ENCODE peak calls at places on chromosomes 1 and 21, in six cellular contexts. Y is HFFc6, W is progenitor cell of endocrine pancreas, K is dorsolateral prefrontal cortex, I is PC-9, A is sigmoid colon. T is an unnamed sample.

GRCh38 chr1:56814205-56814604 is 5.0 kb downstream of the FYB2 start:
- DNase-seq in Y (no peak), W (no peak), K (no peak), I (no peak), A (no peak), T (no peak)

GRCh38 chr1:111620412-111620971 is 903 bp downstream of the RAP1A start:
- DNase-seq in Y (no peak), W (no peak), K (no peak), I (no peak), A (no peak), T (no peak)

GRCh38 chr1:43766086-43766784 is 58.9 kb downstream of the ST3GAL3 start:
- DNase-seq in Y (no peak), W (no peak), K (no peak), I (no peak), A (no peak), T (no peak)

GRCh38 chr1:110086959-110087358 is 16.5 kb upstream of the ALX3 start:
- DNase-seq in Y (peak; percentile 64), W (no peak), K (no peak), I (peak; percentile 85), A (no peak), T (no peak)

GRCh38 chr1:200182701-200183100 is 155.2 kb downstream of the NR5A2 start:
- DNase-seq in Y (no peak), W (no peak), K (no peak), I (no peak), A (no peak), T (no peak)

GRCh38 chr1:31785020-31785946 is 21.1 kb upstream of the ADGRB2 start:
- DNase-seq in Y (no peak), W (no peak), K (no peak), I (no peak), A (peak; percentile 62), T (no peak)

GRCh38 chr21:42668620-42669019 is 15.2 kb downstream of the PDE9A start:
- DNase-seq in Y (no peak), W (no peak), K (no peak), I (no peak), A (no peak), T (no peak)

GRCh38 chr1:192539450-192540132 is 36.0 kb upstream of the RGS1 start:
- DNase-seq in Y (peak; percentile 98), W (no peak), K (no peak), I (peak; percentile 87), A (no peak), T (peak; percentile 94)

GRCh38 chr1:52532732-52533327 is 20.1 kb downstream of the TUT4 start:
- DNase-seq in Y (no peak), W (no peak), K (no peak), I (no peak), A (no peak), T (no peak)

GRCh38 chr1:79551321-79551720 is 544.8 kb upstream of the ADGRL4 start:
- DNase-seq in Y (no peak), W (no peak), K (no peak), I (no peak), A (no peak), T (no peak)

GRCh38 chr1:109454497-109455133 is 11.7 kb upstream of the SYPL2 start:
- DNase-seq in Y (no peak), W (no peak), K (no peak), I (no peak), A (no peak), T (no peak)

GRCh38 chr1:238232036-238232744 is 341.5 kb upstream of the ZP4 start:
- DNase-seq in Y (no peak), W (no peak), K (no peak), I (no peak), A (no peak), T (no peak)

GRCh38 chr1:238239343-238239742 is 348.6 kb upstream of the ZP4 start:
- DNase-seq in Y (no peak), W (no peak), K (no peak), I (no peak), A (no peak), T (no peak)

GRCh38 chr1:238233966-238234365 is 343.2 kb upstream of the ZP4 start:
- DNase-seq in Y (no peak), W (no peak), K (no peak), I (no peak), A (no peak), T (no peak)
- TF ChIP-seq CTCF in Y (no peak), W (no peak), K (no peak), I (no peak), A (no peak), T (no peak)

GRCh38 chr1:218785928-218786327 is 387.8 kb upstream of the LYPLAL1 start:
- DNase-seq in Y (peak; percentile 25), W (no peak), K (no peak), I (no peak), A (peak; percentile 65), T (no peak)

GRCh38 chr1:218778731-218779130 is 394.9 kb upstream of the LYPLAL1 start:
- DNase-seq in Y (no peak), W (no peak), K (no peak), I (no peak), A (no peak), T (no peak)

GRCh38 chr1:218779341-218779831 is 394.3 kb upstream of the LYPLAL1 start:
- DNase-seq in Y (no peak), W (no peak), K (no peak), I (no peak), A (no peak), T (no peak)

GRCh38 chr1:218787826-218788225 is 385.9 kb upstream of the LYPLAL1 start:
- DNase-seq in Y (no peak), W (no peak), K (no peak), I (no peak), A (no peak), T (no peak)

DNA sequence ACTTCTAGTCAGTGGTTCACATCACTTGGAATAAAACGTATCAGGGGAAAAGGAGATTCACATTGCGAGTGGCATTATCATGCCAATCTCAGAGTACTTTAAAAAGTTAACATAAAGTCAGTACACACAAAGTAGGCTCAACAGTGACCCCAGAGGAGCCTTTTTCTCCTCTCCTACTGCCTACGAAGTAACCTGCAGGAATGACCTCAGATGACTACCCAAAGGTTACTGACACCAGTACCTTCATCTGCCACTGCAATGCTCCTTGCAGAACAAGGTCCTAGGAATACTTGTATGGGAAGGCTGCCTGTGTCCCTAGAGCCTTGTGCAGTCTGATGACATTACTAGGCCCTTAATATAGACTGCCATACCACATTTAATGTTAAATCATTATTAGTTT is 389.8 kb upstream of the LYPLAL1 start:
- DNase-seq in Y (no peak), W (no peak), K (no peak), I (no peak), A (no peak), T (no peak)
- TF ChIP-seq CTCF in Y (no peak), W (no peak), K (no peak), I (no peak), A (no peak), T (no peak)

DNA sequence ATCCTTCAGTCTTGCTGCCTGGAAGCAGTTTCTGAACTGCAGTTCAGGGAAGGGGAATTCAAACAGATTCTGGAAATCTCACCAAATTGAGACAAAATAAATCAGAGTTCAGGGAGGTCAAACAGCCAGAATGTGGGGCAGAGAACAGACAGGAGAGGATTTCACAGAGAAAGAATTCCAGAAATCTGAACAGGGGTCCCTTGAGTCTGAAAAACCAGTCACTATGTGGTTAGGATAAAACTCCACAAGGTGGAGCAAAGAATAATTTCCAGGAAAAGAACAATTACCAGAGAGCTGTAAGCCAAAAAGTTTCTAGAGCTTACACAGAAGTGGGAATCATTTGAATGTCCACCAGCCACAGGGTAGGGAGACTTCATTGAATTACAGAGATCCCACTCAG is 84.7 kb downstream of the URB2 start:
- DNase-seq in Y (no peak), W (no peak), K (no peak), I (no peak), A (no peak), T (no peak)
- TF ChIP-seq CTCF in Y (peak; percentile 32), W (peak; percentile 17), K (no peak), I (no peak), A (no peak), T (no peak)

DNA sequence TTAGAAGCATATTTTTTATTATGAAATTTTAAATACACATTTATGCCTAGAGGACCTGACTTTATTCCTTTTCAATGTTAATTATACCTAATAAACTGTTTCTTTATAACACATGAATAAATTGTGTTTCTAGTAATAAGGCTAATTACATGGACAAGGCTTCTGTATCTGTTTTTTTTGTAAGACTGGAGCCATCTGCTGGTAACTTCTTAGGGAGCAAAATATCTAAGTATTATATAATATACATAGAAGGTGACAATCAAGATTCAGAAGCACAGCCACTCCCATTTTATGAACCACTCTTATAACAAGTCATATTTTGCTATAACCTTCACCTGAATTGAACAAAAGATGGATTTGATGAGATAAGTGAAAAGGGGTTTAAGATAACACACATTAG is 84.2 kb downstream of the LBR start:
- DNase-seq in Y (no peak), W (no peak), K (no peak), I (peak; percentile 41), A (no peak), T (no peak)
- TF ChIP-seq CTCF in Y (peak; percentile 66), W (no peak), K (no peak), I (peak; percentile 63), A (no peak), T (peak; percentile 5)

GRCh38 chr1:223133301-223133823 is 9.7 kb downstream of the TLR5 start:
- DNase-seq in Y (no peak), W (no peak), K (no peak), I (no peak), A (peak; percentile 63), T (no peak)
- TF ChIP-seq CTCF in Y (no peak), W (no peak), K (peak; percentile 87), I (no peak), A (peak; percentile 94), T (no peak)

DNA sequence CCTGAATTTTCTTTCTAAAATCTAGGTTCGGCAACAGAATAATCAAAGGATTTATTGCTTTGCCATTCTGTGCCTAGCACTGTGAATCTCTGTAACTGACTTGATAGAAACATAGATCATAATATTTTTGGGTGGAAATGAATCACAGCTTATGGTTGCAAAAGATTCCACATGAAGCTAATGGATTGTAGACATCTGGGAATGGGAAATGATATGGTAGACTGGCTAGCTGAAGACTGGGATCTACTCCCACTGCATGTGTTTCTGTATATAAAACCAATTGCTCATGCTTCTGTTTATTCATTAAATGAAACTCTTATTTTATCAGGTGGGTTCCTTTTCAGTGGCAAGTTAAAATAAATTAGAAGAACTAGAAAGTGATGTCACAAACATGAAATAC is 395.6 kb downstream of the ST6GALNAC3 start:
- DNase-seq in Y (no peak), W (no peak), K (no peak), I (no peak), A (no peak), T (no peak)
- TF ChIP-seq CTCF in Y (no peak), W (no peak), K (no peak), I (no peak), A (no peak), T (no peak)

DNA sequence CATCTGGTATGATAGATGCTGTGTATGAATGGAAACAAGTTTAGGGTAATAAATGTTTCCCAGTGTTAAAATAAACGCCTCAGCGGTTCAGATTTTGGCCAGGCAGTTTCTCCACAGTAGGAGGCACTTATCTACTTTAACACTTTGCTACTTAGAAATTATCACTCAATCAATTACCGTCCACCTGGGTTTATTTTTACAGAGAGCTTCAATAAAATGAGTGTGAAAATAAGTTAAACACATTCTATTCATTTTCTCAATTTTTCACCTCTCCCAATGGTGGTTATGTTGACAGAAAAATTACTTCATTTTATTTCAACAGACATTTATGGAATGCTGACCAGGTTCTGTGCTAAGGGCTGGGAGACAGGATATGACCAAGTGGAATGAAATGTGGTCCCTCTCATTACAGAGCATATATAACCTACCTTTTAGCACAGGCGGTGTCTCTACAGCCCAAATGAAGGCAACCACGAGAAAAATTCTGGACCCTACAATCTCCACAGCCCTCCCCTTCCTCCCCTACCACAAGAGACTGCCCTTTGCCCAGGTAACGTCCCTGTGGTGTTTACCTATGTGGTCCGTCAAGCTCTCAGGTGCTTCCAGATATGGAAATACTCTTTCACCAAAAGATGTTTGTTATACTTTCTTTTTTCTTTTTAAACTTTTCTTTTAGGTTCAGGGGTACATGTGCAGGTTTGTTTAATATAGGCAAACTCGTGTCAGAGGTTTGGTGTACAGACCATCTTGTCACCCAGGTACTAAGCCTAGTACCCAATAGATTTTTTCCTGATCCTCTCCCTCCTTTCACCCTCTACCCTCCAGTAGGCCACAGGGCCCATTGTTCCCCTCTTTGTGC is 105.5 kb downstream of the HLCS start:
- DNase-seq in Y (peak; percentile 31), W (no peak), K (no peak), I (peak; percentile 88), A (no peak), T (no peak)
- TF ChIP-seq CTCF in Y (no peak), W (no peak), K (no peak), I (no peak), A (no peak), T (no peak)